ENCODE peak calls at places on chromosomes 12 and 14, in seven cellular contexts. One of them, this sample, is unnamed.

GRCh38 chr14:29842228-29842627 is 85.4 kb downstream of the PRKD1 start:
- DNase-seq in mammary epithelial cell: no peak
- DNase-seq in AG09319: no peak
- DNase-seq in osteocyte: no peak
- DNase-seq in fibroblast of mammary gland: no peak
- DNase-seq in uterus: no peak
- DNase-seq in bronchial epithelial cell: no peak
- DNase-seq in this sample: no peak

GRCh38 chr12:5258498-5258897 is 173.4 kb upstream of the NTF3 start:
- DNase-seq in AG09319: no peak
- DNase-seq in uterus: no peak
- DNase-seq in fibroblast of mammary gland: peak
- DNase-seq in osteocyte: no peak
- DNase-seq in bronchial epithelial cell: peak
- DNase-seq in mammary epithelial cell: peak
- DNase-seq in this sample: no peak

GRCh38 chr14:33950320-33951182 is at the start of gene EGLN3:
- DNase-seq in mammary epithelial cell: peak
- DNase-seq in fibroblast of mammary gland: peak
- DNase-seq in uterus: peak
- DNase-seq in bronchial epithelial cell: peak
- DNase-seq in AG09319: peak
- DNase-seq in osteocyte: peak
- DNase-seq in this sample: peak

GRCh38 chr12:107359382-107359781 is 266.0 kb upstream of the CRY1 start:
- DNase-seq in fibroblast of mammary gland: peak
- DNase-seq in AG09319: no peak
- DNase-seq in osteocyte: no peak
- DNase-seq in bronchial epithelial cell: no peak
- DNase-seq in mammary epithelial cell: peak
- DNase-seq in uterus: no peak
- DNase-seq in this sample: no peak

GRCh38 chr12:27331299-27331926 is 1.2 kb upstream of the BMAL2 start:
- DNase-seq in bronchial epithelial cell: peak
- DNase-seq in AG09319: peak
- DNase-seq in uterus: peak
- DNase-seq in osteocyte: no peak
- DNase-seq in mammary epithelial cell: peak
- DNase-seq in fibroblast of mammary gland: peak
- DNase-seq in this sample: no peak

GRCh38 chr12:88921434-88921833 is 341.2 kb upstream of the KITLG start:
- DNase-seq in AG09319: no peak
- DNase-seq in osteocyte: no peak
- DNase-seq in fibroblast of mammary gland: no peak
- DNase-seq in uterus: no peak
- DNase-seq in bronchial epithelial cell: no peak
- DNase-seq in mammary epithelial cell: no peak
- DNase-seq in this sample: no peak

GRCh38 chr12:2118481-2119255 is 65.9 kb downstream of the CACNA1C start:
- DNase-seq in osteocyte: no peak
- DNase-seq in bronchial epithelial cell: no peak
- DNase-seq in uterus: no peak
- DNase-seq in fibroblast of mammary gland: no peak
- DNase-seq in mammary epithelial cell: no peak
- DNase-seq in AG09319: no peak
- DNase-seq in this sample: peak

GRCh38 chr14:98957211-98958047 is 314.6 kb downstream of the BCL11B start:
- DNase-seq in bronchial epithelial cell: peak
- DNase-seq in fibroblast of mammary gland: peak
- DNase-seq in mammary epithelial cell: peak
- DNase-seq in osteocyte: peak
- DNase-seq in AG09319: peak
- DNase-seq in uterus: peak
- DNase-seq in this sample: peak

GRCh38 chr12:127670796-127671195 is 596.2 kb upstream of the TMEM132C start:
- DNase-seq in fibroblast of mammary gland: no peak
- DNase-seq in mammary epithelial cell: no peak
- DNase-seq in AG09319: no peak
- DNase-seq in bronchial epithelial cell: no peak
- DNase-seq in osteocyte: no peak
- DNase-seq in uterus: no peak
- DNase-seq in this sample: no peak

GRCh38 chr12:104167519-104168458 is 29.8 kb upstream of the NFYB start:
- DNase-seq in bronchial epithelial cell: no peak
- DNase-seq in mammary epithelial cell: no peak
- DNase-seq in uterus: no peak
- DNase-seq in fibroblast of mammary gland: no peak
- DNase-seq in osteocyte: no peak
- DNase-seq in AG09319: no peak
- DNase-seq in this sample: no peak

GRCh38 chr14:57009585-57010515 is 199.6 kb upstream of the OTX2 start:
- DNase-seq in mammary epithelial cell: peak
- DNase-seq in fibroblast of mammary gland: no peak
- DNase-seq in uterus: no peak
- DNase-seq in osteocyte: no peak
- DNase-seq in AG09319: no peak
- DNase-seq in bronchial epithelial cell: peak
- DNase-seq in this sample: no peak

GRCh38 chr14:99174081-99174851 is 97.7 kb downstream of the BCL11B start:
- DNase-seq in fibroblast of mammary gland: no peak
- DNase-seq in mammary epithelial cell: no peak
- DNase-seq in osteocyte: no peak
- DNase-seq in uterus: no peak
- DNase-seq in AG09319: no peak
- DNase-seq in bronchial epithelial cell: no peak
- DNase-seq in this sample: no peak

GRCh38 chr14:26401170-26401968 is 196.5 kb downstream of the NOVA1 start:
- DNase-seq in AG09319: no peak
- DNase-seq in bronchial epithelial cell: no peak
- DNase-seq in fibroblast of mammary gland: no peak
- DNase-seq in uterus: no peak
- DNase-seq in osteocyte: no peak
- DNase-seq in mammary epithelial cell: no peak
- DNase-seq in this sample: no peak

GRCh38 chr14:34354556-34354955 is 107.5 kb downstream of the SPTSSA start:
- DNase-seq in fibroblast of mammary gland: peak
- DNase-seq in mammary epithelial cell: no peak
- DNase-seq in bronchial epithelial cell: no peak
- DNase-seq in osteocyte: no peak
- DNase-seq in AG09319: no peak
- DNase-seq in uterus: no peak
- DNase-seq in this sample: no peak

GRCh38 chr12:124747426-124748161 is 116.1 kb downstream of the SCARB1 start:
- DNase-seq in bronchial epithelial cell: peak
- DNase-seq in fibroblast of mammary gland: peak
- DNase-seq in mammary epithelial cell: peak
- DNase-seq in AG09319: no peak
- DNase-seq in uterus: peak
- DNase-seq in osteocyte: no peak
- DNase-seq in this sample: no peak

GRCh38 chr12:615620-616019 is 47.6 kb downstream of the NINJ2 start:
- DNase-seq in uterus: no peak
- DNase-seq in osteocyte: no peak
- DNase-seq in fibroblast of mammary gland: no peak
- DNase-seq in mammary epithelial cell: no peak
- DNase-seq in bronchial epithelial cell: no peak
- DNase-seq in AG09319: no peak
- DNase-seq in this sample: no peak

DNA sequence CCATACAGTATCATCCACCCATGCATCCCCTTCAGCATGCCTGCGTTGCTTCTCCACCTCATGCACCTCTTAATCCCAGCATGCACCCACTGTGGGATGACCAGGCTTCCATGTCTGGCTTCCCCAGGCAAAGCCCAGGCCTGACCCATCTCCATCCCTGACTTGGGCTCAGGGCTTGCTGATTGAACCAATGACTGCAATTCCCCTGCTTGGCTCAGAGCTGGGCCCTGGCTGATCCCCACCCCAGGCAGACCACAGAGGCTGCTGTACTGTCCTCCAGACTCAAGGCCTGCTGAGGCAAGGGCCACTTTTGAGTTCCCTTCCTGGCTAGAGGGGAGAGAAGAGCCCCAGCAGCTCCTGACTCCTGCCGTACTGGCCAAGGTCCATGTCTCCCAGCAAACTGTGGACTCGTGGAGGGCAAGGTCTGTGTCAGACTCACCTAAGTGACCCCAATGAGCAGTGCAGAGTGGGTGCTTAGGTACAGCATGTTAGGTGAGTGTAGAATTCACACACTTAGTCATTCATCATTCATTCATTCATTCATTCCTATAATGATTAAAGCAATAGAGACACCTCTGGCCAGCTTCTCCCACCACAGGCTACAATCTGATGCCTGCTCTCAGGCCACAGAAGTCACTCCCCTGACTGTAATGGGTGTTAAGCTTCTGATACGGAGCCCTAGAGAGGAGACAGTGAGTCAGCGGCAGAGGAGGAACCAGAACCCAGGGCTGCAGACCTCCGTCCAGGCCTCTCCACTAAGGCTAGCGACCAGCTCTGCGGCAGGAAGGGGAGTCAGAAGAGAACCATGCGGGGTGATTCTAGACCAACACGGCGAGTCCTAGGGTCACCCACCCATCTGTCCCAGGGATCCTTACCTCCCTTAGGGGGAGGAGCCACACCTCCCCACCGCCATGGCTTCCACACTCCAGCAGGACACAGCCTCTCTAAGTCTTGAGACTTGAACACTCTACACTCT is 2.9 kb downstream of the BEGAIN start:
- DNase-seq in osteocyte: no peak
- DNase-seq in AG09319: no peak
- DNase-seq in mammary epithelial cell: no peak
- DNase-seq in bronchial epithelial cell: no peak
- DNase-seq in uterus: no peak
- DNase-seq in fibroblast of mammary gland: no peak
- DNase-seq in this sample: no peak
- TF ChIP-seq CTCF in osteocyte: no peak
- TF ChIP-seq CTCF in AG09319: no peak
- TF ChIP-seq CTCF in mammary epithelial cell: no peak
- TF ChIP-seq CTCF in bronchial epithelial cell: no peak
- TF ChIP-seq CTCF in uterus: no peak
- TF ChIP-seq CTCF in fibroblast of mammary gland: no peak
- TF ChIP-seq CTCF in this sample: no peak

DNA sequence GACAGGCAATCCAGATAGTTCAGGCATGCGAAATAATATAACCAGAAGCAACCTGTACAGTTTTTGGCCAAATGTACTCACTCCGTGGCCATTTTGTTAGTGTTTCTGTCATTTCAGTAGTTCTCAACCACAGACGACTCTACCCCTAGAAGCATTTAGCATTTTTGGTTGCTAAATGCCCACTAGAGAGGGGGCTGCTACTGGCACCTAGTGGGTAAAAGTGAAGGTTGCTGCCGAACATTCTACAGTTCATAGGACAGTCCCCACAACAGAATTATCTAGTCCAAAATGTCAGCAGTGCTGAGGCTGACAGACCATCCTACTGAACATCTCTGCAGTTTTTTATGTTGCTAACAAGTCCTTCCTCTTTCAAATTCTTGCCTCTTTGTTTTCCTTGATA is 107.4 kb downstream of the TSHR start:
- DNase-seq in uterus: no peak
- DNase-seq in osteocyte: no peak
- DNase-seq in mammary epithelial cell: peak
- DNase-seq in fibroblast of mammary gland: peak
- DNase-seq in bronchial epithelial cell: no peak
- DNase-seq in AG09319: no peak
- DNase-seq in this sample: no peak
- TF ChIP-seq CTCF in uterus: no peak
- TF ChIP-seq CTCF in osteocyte: peak
- TF ChIP-seq CTCF in mammary epithelial cell: peak
- TF ChIP-seq CTCF in fibroblast of mammary gland: peak
- TF ChIP-seq CTCF in bronchial epithelial cell: no peak
- TF ChIP-seq CTCF in AG09319: peak
- TF ChIP-seq CTCF in this sample: no peak

GRCh38 chr12:30323008-30323407 is 372.7 kb downstream of the IPO8 start:
- DNase-seq in osteocyte: no peak
- DNase-seq in mammary epithelial cell: no peak
- DNase-seq in bronchial epithelial cell: no peak
- DNase-seq in fibroblast of mammary gland: no peak
- DNase-seq in AG09319: no peak
- DNase-seq in uterus: no peak
- DNase-seq in this sample: no peak
- TF ChIP-seq CTCF in osteocyte: no peak
- TF ChIP-seq CTCF in mammary epithelial cell: no peak
- TF ChIP-seq CTCF in bronchial epithelial cell: no peak
- TF ChIP-seq CTCF in fibroblast of mammary gland: no peak
- TF ChIP-seq CTCF in AG09319: no peak
- TF ChIP-seq CTCF in uterus: no peak
- TF ChIP-seq CTCF in this sample: no peak

GRCh38 chr12:14394317-14395058 is 29.0 kb downstream of the ATF7IP start:
- DNase-seq in uterus: peak
- DNase-seq in AG09319: no peak
- DNase-seq in mammary epithelial cell: peak
- DNase-seq in bronchial epithelial cell: peak
- DNase-seq in fibroblast of mammary gland: peak
- DNase-seq in osteocyte: no peak
- DNase-seq in this sample: no peak
- TF ChIP-seq CTCF in uterus: no peak
- TF ChIP-seq CTCF in AG09319: no peak
- TF ChIP-seq CTCF in mammary epithelial cell: no peak
- TF ChIP-seq CTCF in bronchial epithelial cell: no peak
- TF ChIP-seq CTCF in fibroblast of mammary gland: no peak
- TF ChIP-seq CTCF in osteocyte: peak
- TF ChIP-seq CTCF in this sample: no peak

GRCh38 chr14:64800000-64800399 is 79.7 kb downstream of the SPTB start:
- DNase-seq in osteocyte: no peak
- DNase-seq in mammary epithelial cell: peak
- DNase-seq in uterus: no peak
- DNase-seq in AG09319: no peak
- DNase-seq in fibroblast of mammary gland: peak
- DNase-seq in bronchial epithelial cell: peak
- DNase-seq in this sample: peak

GRCh38 chr14:64799555-64799954 is 80.2 kb downstream of the SPTB start:
- DNase-seq in osteocyte: no peak
- DNase-seq in AG09319: no peak
- DNase-seq in fibroblast of mammary gland: no peak
- DNase-seq in bronchial epithelial cell: no peak
- DNase-seq in mammary epithelial cell: no peak
- DNase-seq in uterus: no peak
- DNase-seq in this sample: no peak

GRCh38 chr14:64804754-64805260 is 74.9 kb downstream of the SPTB start:
- DNase-seq in uterus: no peak
- DNase-seq in AG09319: no peak
- DNase-seq in osteocyte: no peak
- DNase-seq in fibroblast of mammary gland: no peak
- DNase-seq in bronchial epithelial cell: no peak
- DNase-seq in mammary epithelial cell: no peak
- DNase-seq in this sample: no peak

GRCh38 chr14:64801046-64801445 is 78.7 kb downstream of the SPTB start:
- DNase-seq in AG09319: no peak
- DNase-seq in mammary epithelial cell: no peak
- DNase-seq in uterus: no peak
- DNase-seq in osteocyte: no peak
- DNase-seq in bronchial epithelial cell: no peak
- DNase-seq in fibroblast of mammary gland: no peak
- DNase-seq in this sample: no peak

DNA sequence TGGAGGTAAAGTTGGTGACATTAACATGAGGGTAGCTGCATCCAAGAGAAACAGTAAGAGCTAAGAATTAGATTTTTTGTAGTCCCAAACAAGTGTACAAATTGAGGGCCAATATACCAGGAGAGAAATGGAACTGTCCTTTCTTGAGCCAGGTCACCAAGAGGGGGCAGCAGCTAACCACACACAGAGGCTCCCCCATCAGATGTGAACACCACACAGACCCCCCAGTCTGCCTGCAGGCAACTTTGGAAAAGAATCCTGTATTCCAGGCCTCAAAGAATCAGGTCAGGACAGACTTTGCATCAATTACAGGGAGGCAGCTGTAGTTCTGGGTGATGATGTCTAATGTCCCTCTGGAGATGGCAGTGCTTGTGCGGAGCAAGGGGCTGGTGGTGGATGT is 77.9 kb downstream of the SPTB start:
- DNase-seq in osteocyte: no peak
- DNase-seq in fibroblast of mammary gland: peak
- DNase-seq in mammary epithelial cell: no peak
- DNase-seq in uterus: no peak
- DNase-seq in AG09319: no peak
- DNase-seq in bronchial epithelial cell: no peak
- DNase-seq in this sample: no peak
- TF ChIP-seq CTCF in osteocyte: peak
- TF ChIP-seq CTCF in fibroblast of mammary gland: peak
- TF ChIP-seq CTCF in mammary epithelial cell: peak
- TF ChIP-seq CTCF in uterus: no peak
- TF ChIP-seq CTCF in AG09319: peak
- TF ChIP-seq CTCF in bronchial epithelial cell: peak
- TF ChIP-seq CTCF in this sample: peak

This sample was measured in heart right ventricle.